ENCODE peak calls at places on chromosome 20, in five cellular contexts. U is ovary, M is Peyer's patch, K is IMR-90, F is GM12878. W is an unnamed sample.
A peak's percentile ranks its signal among the peaks of the same experiment; 100 is the strongest.

GRCh38 chr20:62838511-62838910 is 21.7 kb downstream of the COL9A3 start:
- DNase-seq in U (no peak), M (peak; percentile 91), K (no peak), F (no peak), W (no peak)

GRCh38 chr20:35015863-35016193 is 60.2 kb downstream of the MYH7B start:
- DNase-seq in U (no peak), M (no peak), K (no peak), F (no peak), W (no peak)

GRCh38 chr20:43959079-43959919 is 44.6 kb downstream of the TOX2 start:
- DNase-seq in U (no peak), M (peak; percentile 64), K (no peak), F (no peak), W (no peak)

GRCh38 chr20:49575551-49576060 is 7.7 kb upstream of the PTGIS start:
- DNase-seq in U (peak; percentile 44), M (no peak), K (no peak), F (no peak), W (peak; percentile 57)

GRCh38 chr20:49676581-49677291 is 36.9 kb downstream of the B4GALT5 start:
- DNase-seq in U (no peak), M (peak; percentile 80), K (peak; percentile 71), F (peak; percentile 82), W (no peak)

GRCh38 chr20:32227744-32228688 is 20.3 kb downstream of the POFUT1 start:
- DNase-seq in U (no peak), M (peak; percentile 89), K (no peak), F (no peak), W (no peak)

GRCh38 chr20:57474816-57475215 is 50.1 kb downstream of the CTCFL start:
- DNase-seq in U (no peak), M (peak; percentile 55), K (no peak), F (no peak), W (no peak)

GRCh38 chr20:8780926-8781325 is 288.0 kb upstream of the PLCB4 start:
- DNase-seq in U (no peak), M (no peak), K (no peak), F (no peak), W (no peak)

GRCh38 chr20:36462440-36463211 is 78.7 kb upstream of the MYL9 start:
- DNase-seq in U (peak; percentile 67), M (peak; percentile 73), K (peak; percentile 60), F (no peak), W (peak; percentile 46)

GRCh38 chr20:56428881-56429280 is 16.8 kb downstream of the CASS4 start:
- DNase-seq in U (no peak), M (no peak), K (no peak), F (no peak), W (no peak)

GRCh38 chr20:13221673-13222318 is 722 bp downstream of the ISM1 start:
- DNase-seq in U (no peak), M (peak; percentile 70), K (peak; percentile 43), F (no peak), W (no peak)

GRCh38 chr20:52379723-52380336 is 188.3 kb upstream of the ZFP64 start:
- DNase-seq in U (no peak), M (peak; percentile 61), K (peak; percentile 17), F (no peak), W (peak; percentile 44)

GRCh38 chr20:50815162-50815989 is 20.5 kb downstream of the BCAS4 start:
- DNase-seq in U (no peak), M (peak; percentile 72), K (peak; percentile 92), F (peak; percentile 65), W (no peak)
- TF ChIP-seq CTCF in U (no peak), M (no peak), K (no peak), F (no peak), W (no peak)

DNA sequence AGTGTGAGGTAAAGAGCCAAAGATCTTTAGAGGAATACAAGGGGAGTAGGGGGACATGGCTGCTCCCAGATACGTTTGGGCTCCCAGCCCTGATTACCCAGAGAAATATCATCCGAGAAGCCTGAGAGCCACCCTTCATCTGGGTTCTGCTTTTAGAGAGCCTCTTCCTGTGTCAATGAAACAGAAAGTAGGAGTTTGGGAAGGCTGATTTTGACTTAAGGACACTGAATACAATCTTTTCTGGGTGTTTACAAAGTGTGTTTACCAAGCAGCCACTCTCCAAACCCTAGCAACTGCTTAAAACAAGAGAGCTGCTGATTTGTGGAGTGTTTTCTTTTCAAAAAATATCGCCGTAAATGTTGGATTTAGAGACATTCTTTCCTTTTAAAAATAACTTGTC is 12.6 kb downstream of the MAFB start:
- DNase-seq in U (no peak), M (no peak), K (no peak), F (no peak), W (no peak)
- H3K27me3 ChIP-seq in U (no peaks in the 10 kb centered on the region), M (no peaks in the 10 kb centered on the region), K (peaks cover 39% of the 10 kb centered on the region), F (no peaks in the 10 kb centered on the region), W (no peaks in the 10 kb centered on the region)

DNA sequence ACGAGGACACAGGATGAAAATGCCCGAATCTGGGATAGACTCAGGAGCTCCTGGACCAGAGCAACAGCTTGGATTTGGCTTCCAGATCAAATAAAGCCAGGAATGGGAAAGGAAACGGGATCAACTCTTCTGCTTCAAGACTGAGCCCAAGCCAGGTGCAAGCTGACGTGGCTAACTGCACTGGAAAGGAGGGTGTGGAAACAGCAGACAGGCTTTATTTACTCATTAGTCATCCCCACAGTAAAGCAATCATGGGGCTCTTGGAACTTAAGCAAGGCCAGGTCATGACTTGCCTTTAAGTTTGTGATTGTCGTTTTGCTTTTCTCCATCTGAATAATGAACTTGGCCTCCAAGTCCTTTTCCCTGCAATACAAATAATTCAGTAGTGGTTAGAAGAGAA is 45.2 kb downstream of the KIF16B start:
- DNase-seq in U (peak; percentile 78), M (peak; percentile 85), K (peak; percentile 96), F (no peak), W (no peak)
- TF ChIP-seq POLR2A in U (no peak), M (peak; percentile 53), K (no peak), F (no peak), W (no peak)

GRCh38 chr20:2909953-2910352 is 36.7 kb downstream of the PTPRA start:
- DNase-seq in U (no peak), M (no peak), K (no peak), F (no peak), W (no peak)

GRCh38 chr20:2917266-2917665 is 44.0 kb downstream of the PTPRA start:
- DNase-seq in U (no peak), M (no peak), K (no peak), F (no peak), W (no peak)

GRCh38 chr20:2918096-2919049 is 45.1 kb downstream of the PTPRA start:
- DNase-seq in U (no peak), M (no peak), K (no peak), F (no peak), W (no peak)

GRCh38 chr20:2911200-2911599 is 37.9 kb downstream of the PTPRA start:
- DNase-seq in U (no peak), M (no peak), K (peak; percentile 34), F (no peak), W (no peak)

GRCh38 chr20:2914160-2914559 is 40.9 kb downstream of the PTPRA start:
- DNase-seq in U (no peak), M (no peak), K (no peak), F (no peak), W (no peak)
- TF ChIP-seq CTCF in U (no peak), M (peak; percentile 49), K (peak; percentile 20), F (peak; percentile 22), W (no peak)

GRCh38 chr20:46639587-46639986 is 11.7 kb downstream of the SLC13A3 start:
- DNase-seq in U (no peak), M (no peak), K (no peak), F (no peak), W (no peak)
- H3K27me3 ChIP-seq in U (no peaks in the 10 kb centered on the region), M (no peaks in the 10 kb centered on the region), K (no peaks in the 10 kb centered on the region), F (no peaks in the 10 kb centered on the region), W (no peaks in the 10 kb centered on the region)

W was measured in tibial nerve.